ENCODE peak calls at places on chromosomes 3 and 15, in nine cellular contexts. H, P, Z, F, V, D, J, A and X are unnamed samples. For H3K9me3, the result is how much of the 10 kb centered on the place peaks cover.

GRCh38 chr3:151393146-151393831 is 8.7 kb upstream of the P2RY12 start:
- DNase-seq in H (no peak), P (no peak), Z (no peak), F (no peak), V (no peak), D (no peak), J (no peak), A (no peak), X (no peak)

GRCh38 chr3:140834266-140835037 is 107.2 kb upstream of the SLC25A36 start:
- DNase-seq in H (no peak), P (no peak), Z (no peak), F (no peak), V (no peak), D (no peak), J (no peak), A (peak), X (no peak)

GRCh38 chr3:136670166-136670565 is 82.0 kb downstream of the STAG1 start:
- DNase-seq in H (no peak), P (no peak), Z (no peak), F (no peak), V (no peak), D (no peak), J (no peak), A (no peak), X (no peak)

GRCh38 chr3:61331937-61332590 is 80.8 kb upstream of the FHIT start:
- DNase-seq in H (no peak), P (no peak), Z (no peak), F (no peak), V (no peak), D (no peak), J (no peak), A (no peak), X (no peak)

GRCh38 chr3:41169038-41169437 is 30.3 kb upstream of the CTNNB1 start:
- DNase-seq in H (no peak), P (no peak), Z (no peak), F (no peak), V (no peak), D (no peak), J (no peak), A (peak), X (no peak)

GRCh38 chr15:65379986-65380385 is 2.2 kb upstream of the IGDCC3 start:
- DNase-seq in H (no peak), P (no peak), Z (no peak), F (no peak), V (no peak), D (no peak), J (no peak), A (no peak), X (no peak)

GRCh38 chr3:32583708-32584107 is 13.1 kb upstream of the DYNC1LI1 start:
- DNase-seq in H (no peak), P (no peak), Z (no peak), F (no peak), V (no peak), D (no peak), J (no peak), A (no peak), X (no peak)

GRCh38 chr3:121730940-121731687 is 18.4 kb downstream of the GOLGB1 start:
- DNase-seq in H (no peak), P (no peak), Z (no peak), F (peak), V (no peak), D (no peak), J (no peak), A (peak), X (peak)

GRCh38 chr3:29609007-29609805 is 328.3 kb downstream of the RBMS3 start:
- DNase-seq in H (no peak), P (no peak), Z (no peak), F (no peak), V (no peak), D (no peak), J (no peak), A (no peak), X (no peak)

GRCh38 chr3:133834621-133835417 is 29.2 kb downstream of the SRPRB start:
- DNase-seq in H (no peak), P (no peak), Z (peak), F (no peak), V (no peak), D (no peak), J (peak), A (no peak), X (no peak)

GRCh38 chr3:121627211-121627610 is 33.5 kb downstream of the HCLS1 start:
- DNase-seq in H (no peak), P (no peak), Z (no peak), F (no peak), V (no peak), D (no peak), J (no peak), A (no peak), X (no peak)

GRCh38 chr3:110576962-110577361 is 494.7 kb upstream of the NECTIN3 start:
- DNase-seq in H (no peak), P (peak), Z (no peak), F (no peak), V (no peak), D (no peak), J (no peak), A (peak), X (no peak)

GRCh38 chr15:59333401-59334062 is 39.1 kb downstream of the MYO1E start:
- DNase-seq in H (no peak), P (no peak), Z (no peak), F (no peak), V (no peak), D (no peak), J (no peak), A (no peak), X (no peak)

GRCh38 chr3:111729087-111729846 is 129.8 kb upstream of the PHLDB2 start:
- DNase-seq in H (peak), P (no peak), Z (no peak), F (peak), V (no peak), D (peak), J (no peak), A (peak), X (no peak)

GRCh38 chr3:152444029-152444641 is 175.4 kb downstream of the MBNL1 start:
- DNase-seq in H (no peak), P (peak), Z (no peak), F (no peak), V (no peak), D (no peak), J (no peak), A (peak), X (peak)

GRCh38 chr3:134374791-134375541 is 719 bp upstream of the AMOTL2 start:
- DNase-seq in H (peak), P (peak), Z (peak), F (peak), V (peak), D (peak), J (peak), A (peak), X (no peak)

GRCh38 chr15:70044168-70044567 is 53.5 kb downstream of the TLE3 start:
- DNase-seq in H (no peak), P (no peak), Z (no peak), F (no peak), V (no peak), D (no peak), J (no peak), A (no peak), X (no peak)

GRCh38 chr3:124586126-124587052 is 143.9 kb upstream of the UMPS start:
- DNase-seq in H (no peak), P (no peak), Z (no peak), F (no peak), V (no peak), D (peak), J (no peak), A (no peak), X (peak)

GRCh38 chr3:194330579-194330978 is 20.5 kb downstream of the CPN2 start:
- DNase-seq in H (no peak), P (no peak), Z (peak), F (no peak), V (peak), D (peak), J (no peak), A (peak), X (peak)

GRCh38 chr3:69739204-69740102 is at the start of gene MITF:
- DNase-seq in H (peak), P (peak), Z (peak), F (peak), V (peak), D (peak), J (peak), A (peak), X (peak)

GRCh38 chr3:44685128-44685800 is 27.2 kb upstream of the ZNF502 start:
- DNase-seq in H (peak), P (no peak), Z (peak), F (peak), V (peak), D (peak), J (peak), A (peak), X (peak)

GRCh38 chr3:172601066-172601832 is 78.0 kb upstream of the TNFSF10 start:
- DNase-seq in H (no peak), P (no peak), Z (no peak), F (no peak), V (no peak), D (no peak), J (no peak), A (no peak), X (no peak)

GRCh38 chr3:72255191-72255590 is 470.2 kb upstream of the PROK2 start:
- DNase-seq in H (no peak), P (no peak), Z (no peak), F (no peak), V (no peak), D (peak), J (no peak), A (no peak), X (peak)

GRCh38 chr3:105904683-105905320 is 36.0 kb upstream of the CBLB start:
- DNase-seq in H (no peak), P (no peak), Z (no peak), F (no peak), V (no peak), D (peak), J (no peak), A (no peak), X (no peak)

GRCh38 chr15:71103102-71103676 is 12.1 kb upstream of the THSD4 start:
- DNase-seq in H (no peak), P (no peak), Z (no peak), F (peak), V (no peak), D (peak), J (no peak), A (peak), X (peak)

GRCh38 chr3:12944413-12944812 is 103.0 kb upstream of the RPL32 start:
- DNase-seq in H (no peak), P (no peak), Z (no peak), F (no peak), V (no peak), D (no peak), J (no peak), A (no peak), X (peak)

GRCh38 chr3:24387493-24387892 is 107.2 kb downstream of the THRB start:
- DNase-seq in H (no peak), P (no peak), Z (no peak), F (no peak), V (no peak), D (no peak), J (no peak), A (peak), X (peak)

GRCh38 chr3:99713440-99713839 is 75.0 kb downstream of the COL8A1 start:
- DNase-seq in H (no peak), P (no peak), Z (no peak), F (peak), V (peak), D (peak), J (no peak), A (no peak), X (no peak)

GRCh38 chr3:8667429-8668091 is 23.0 kb upstream of the SSUH2 start:
- DNase-seq in H (no peak), P (no peak), Z (no peak), F (no peak), V (no peak), D (no peak), J (no peak), A (no peak), X (no peak)

GRCh38 chr15:70278644-70279043 is 180.9 kb upstream of the TLE3 start:
- DNase-seq in H (no peak), P (no peak), Z (no peak), F (no peak), V (peak), D (no peak), J (peak), A (no peak), X (no peak)

GRCh38 chr15:77455696-77456293 is 35.1 kb downstream of the HMG20A start:
- DNase-seq in H (no peak), P (no peak), Z (no peak), F (no peak), V (no peak), D (no peak), J (no peak), A (no peak), X (no peak)

GRCh38 chr15:52351206-52351907 is 55.8 kb upstream of the MYO5C start:
- DNase-seq in H (no peak), P (no peak), Z (no peak), F (no peak), V (peak), D (no peak), J (no peak), A (no peak), X (peak)

GRCh38 chr15:69082041-69082502 is 67.6 kb downstream of the NOX5 start:
- DNase-seq in H (peak), P (no peak), Z (no peak), F (no peak), V (no peak), D (no peak), J (no peak), A (peak), X (peak)

GRCh38 chr3:174949523-174949922 is 90.4 kb downstream of the NAALADL2 start:
- DNase-seq in H (no peak), P (no peak), Z (no peak), F (no peak), V (no peak), D (no peak), J (no peak), A (peak), X (no peak)

GRCh38 chr15:39621210-39621609 is 40.3 kb downstream of the THBS1 start:
- DNase-seq in H (no peak), P (no peak), Z (no peak), F (no peak), V (no peak), D (no peak), J (no peak), A (no peak), X (no peak)

GRCh38 chr3:14536055-14536815 is 3.9 kb downstream of the GRIP2 start:
- DNase-seq in H (no peak), P (no peak), Z (no peak), F (no peak), V (no peak), D (no peak), J (no peak), A (no peak), X (no peak)

GRCh38 chr3:151226088-151226563 is 23.1 kb upstream of the GPR171 start:
- DNase-seq in H (no peak), P (no peak), Z (no peak), F (no peak), V (no peak), D (no peak), J (no peak), A (peak), X (peak)

GRCh38 chr3:195042741-195043611 is 228.0 kb downstream of the XXYLT1 start:
- DNase-seq in H (no peak), P (no peak), Z (peak), F (no peak), V (no peak), D (no peak), J (peak), A (peak), X (peak)

GRCh38 chr3:195867631-195868335 is 40.6 kb downstream of the TNK2 start:
- DNase-seq in H (no peak), P (no peak), Z (no peak), F (no peak), V (no peak), D (no peak), J (peak), A (no peak), X (no peak)

GRCh38 chr15:25175789-25176615 is 221.2 kb downstream of the SNRPN start:
- DNase-seq in H (peak), P (no peak), Z (no peak), F (peak), V (peak), D (peak), J (peak), A (no peak), X (no peak)

GRCh38 chr15:25178835-25179672 is 224.3 kb downstream of the SNRPN start:
- DNase-seq in H (peak), P (no peak), Z (no peak), F (peak), V (peak), D (no peak), J (peak), A (no peak), X (no peak)

GRCh38 chr15:25176616-25176923 is 221.8 kb downstream of the SNRPN start:
- DNase-seq in H (peak), P (no peak), Z (no peak), F (peak), V (peak), D (peak), J (no peak), A (no peak), X (no peak)

GRCh38 chr15:25177955-25178801 is 223.4 kb downstream of the SNRPN start:
- DNase-seq in H (peak), P (no peak), Z (no peak), F (peak), V (peak), D (peak), J (peak), A (no peak), X (no peak)

DNA sequence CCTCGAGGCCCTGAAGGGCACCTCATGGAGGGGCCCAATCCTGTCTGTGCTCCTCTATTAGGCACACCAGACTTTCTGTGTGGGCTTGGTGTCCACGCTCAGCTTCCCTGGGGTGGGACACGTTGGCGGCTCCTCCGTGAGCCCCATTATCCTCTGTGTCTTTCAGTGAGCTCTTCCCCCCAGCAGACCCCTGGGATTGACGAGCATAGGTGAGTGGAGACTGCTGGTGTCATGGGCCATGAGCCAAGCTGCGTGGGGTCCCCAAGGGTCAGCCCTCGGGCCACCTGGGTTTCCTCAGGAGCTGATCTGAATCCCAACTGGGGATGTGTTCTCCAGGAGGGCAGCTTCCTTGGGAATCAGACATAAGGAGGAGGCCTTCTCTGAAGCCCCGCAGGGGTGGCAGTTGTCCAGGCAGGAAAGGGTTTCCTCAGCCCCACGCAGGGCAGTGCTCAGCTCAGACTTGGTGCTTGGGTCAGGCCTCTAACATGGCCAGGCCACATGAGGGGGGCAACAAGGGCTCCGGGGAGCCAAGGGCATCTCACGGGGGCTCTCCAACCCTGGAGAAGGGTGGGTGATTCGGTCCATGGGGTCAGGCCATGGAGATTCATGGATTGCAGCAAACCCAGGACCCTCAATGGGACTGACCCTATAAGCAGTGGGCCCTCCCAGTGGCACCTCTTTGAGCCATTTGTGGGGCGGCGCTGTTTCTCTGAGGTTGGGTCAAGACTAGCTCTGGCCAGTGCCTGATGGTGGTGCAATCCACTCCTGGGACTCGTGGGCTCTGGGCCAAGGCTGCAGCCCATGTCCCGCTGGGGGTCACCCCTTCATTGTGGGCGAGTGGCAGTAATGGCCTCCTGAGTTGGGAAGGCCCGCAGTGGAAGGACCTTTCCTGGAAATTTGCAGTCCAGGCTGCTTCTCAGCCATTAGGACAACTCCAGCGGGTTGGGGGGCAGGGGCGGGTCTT is 222.5 kb downstream of the SNRPN start:
- DNase-seq in H (peak), P (no peak), Z (no peak), F (peak), V (peak), D (peak), J (peak), A (no peak), X (no peak)
- H3K9me3 ChIP-seq in H (under half), P (under half), Z (under half), F (under half), V (under half), D (under half), J (under half), A (under half), X (under half)

GRCh38 chr3:161449784-161450183 is 46.8 kb upstream of the OTOL1 start:
- DNase-seq in H (no peak), P (no peak), Z (no peak), F (no peak), V (no peak), D (no peak), J (no peak), A (no peak), X (no peak)
- TF ChIP-seq CTCF in H (no peak), P (no peak), Z (no peak), F (no peak), V (no peak), D (no peak), J (no peak), A (no peak), X (no peak)

DNA sequence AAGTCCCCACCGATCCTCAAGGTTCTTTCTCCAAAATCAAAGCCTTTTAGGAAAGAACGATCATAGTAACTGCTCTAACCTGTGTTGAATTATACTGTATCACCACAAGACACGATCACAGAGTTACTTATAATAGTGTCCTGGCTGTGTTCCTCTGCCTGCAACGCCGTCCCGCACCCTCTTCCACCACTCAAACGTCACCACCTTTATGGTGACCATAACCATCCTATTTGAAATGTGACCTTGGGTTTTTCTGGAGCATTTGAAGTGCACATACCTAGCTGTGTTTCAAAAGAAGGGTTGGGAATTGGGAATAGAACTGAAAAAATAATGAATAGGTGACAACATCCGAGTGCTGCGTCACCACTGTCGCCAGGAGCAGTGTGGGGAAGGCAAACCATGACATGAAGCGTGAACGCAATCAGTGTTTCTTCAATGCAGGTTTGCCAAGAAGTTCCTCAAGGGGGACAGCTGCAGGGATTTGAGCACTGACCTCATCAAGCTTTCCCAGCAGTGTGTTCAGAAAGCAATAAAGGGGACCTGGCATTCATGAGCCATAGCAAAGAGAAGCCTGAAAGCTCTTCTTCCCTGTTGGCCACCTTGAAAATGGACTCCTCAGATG is 769 bp upstream of the SELENOS start:
- DNase-seq in H (no peak), P (no peak), Z (no peak), F (no peak), V (no peak), D (no peak), J (no peak), A (no peak), X (no peak)
- H3K27ac ChIP-seq in H (peak), P (peak), Z (peak), F (no peak), V (peak), D (peak), J (peak), A (peak), X (no peak)

GRCh38 chr15:76267077-76267476 is 44.2 kb downstream of the ETFA start:
- DNase-seq in H (no peak), P (no peak), Z (no peak), F (no peak), V (no peak), D (no peak), J (no peak), A (no peak), X (peak)
- H3K9me3 ChIP-seq in H (under half), P (under half), Z (under half), F (under half), V (under half), D (under half), J (under half), A (under half), X (under half)